ENCODE peak calls at places on chromosome 15, in four cellular contexts. I, G, O and V are unnamed samples.

GRCh38 chr15:89201465-89202005 is 19.8 kb downstream of the RLBP1 start:
- DNase-seq in I (no peak), G (no peak), O (no peak), V (no peak)

GRCh38 chr15:74928771-74929198 is 9.1 kb downstream of the COX5A start:
- DNase-seq in I (no peak), G (no peak), O (no peak), V (no peak)

GRCh38 chr15:38651328-38652038 is 86.9 kb upstream of the RASGRP1 start:
- DNase-seq in I (no peak), G (no peak), O (no peak), V (no peak)

GRCh38 chr15:43251863-43252241 is 14.9 kb downstream of the TGM5 start:
- DNase-seq in I (no peak), G (no peak), O (no peak), V (no peak)

GRCh38 chr15:63640146-63640545 is 43.0 kb downstream of the FBXL22 start:
- DNase-seq in I (no peak), G (no peak), O (no peak), V (no peak)

GRCh38 chr15:88630141-88630721 is 8.6 kb upstream of the ISG20 start:
- DNase-seq in I (no peak), G (no peak), O (no peak), V (no peak)

GRCh38 chr15:65833501-65834220 is 35.6 kb upstream of the RAB11A start:
- DNase-seq in I (no peak), G (no peak), O (no peak), V (no peak)

GRCh38 chr15:43517354-43518072 is at the start of gene MAP1A:
- DNase-seq in I (peak), G (peak), O (no peak), V (no peak)

GRCh38 chr15:77581896-77582569 is 50.7 kb downstream of the LINGO1 start:
- DNase-seq in I (no peak), G (no peak), O (no peak), V (no peak)

GRCh38 chr15:77584691-77585090 is 48.0 kb downstream of the LINGO1 start:
- DNase-seq in I (no peak), G (no peak), O (no peak), V (no peak)

GRCh38 chr15:77580991-77581682 is 51.6 kb downstream of the LINGO1 start:
- DNase-seq in I (no peak), G (no peak), O (no peak), V (no peak)

GRCh38 chr15:77582763-77583162 is 49.9 kb downstream of the LINGO1 start:
- DNase-seq in I (no peak), G (no peak), O (no peak), V (no peak)

DNA sequence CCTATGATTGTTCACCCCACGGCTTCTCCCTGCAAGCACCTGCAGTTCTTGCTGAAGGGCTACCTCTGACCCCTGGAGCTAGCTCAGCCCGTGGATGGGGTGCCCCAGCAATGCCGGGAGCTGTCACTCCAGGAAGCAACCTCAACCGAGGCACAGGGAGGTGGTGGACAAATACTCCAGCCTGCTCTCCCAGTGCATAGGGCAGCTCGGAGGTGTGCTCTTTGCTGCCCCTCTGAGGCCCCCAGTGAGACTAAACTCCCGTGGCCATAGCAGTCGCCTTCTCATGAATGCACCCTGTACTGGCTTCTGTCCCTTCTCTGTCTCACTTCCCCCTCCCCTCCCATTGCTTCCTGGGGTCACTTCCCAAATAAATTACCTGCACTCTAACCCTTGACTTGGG is 48.5 kb downstream of the LINGO1 start:
- DNase-seq in I (no peak), G (no peak), O (no peak), V (no peak)
- TF ChIP-seq CTCF in I (peak), G (no peak), O (no peak), V (peak)

DNA sequence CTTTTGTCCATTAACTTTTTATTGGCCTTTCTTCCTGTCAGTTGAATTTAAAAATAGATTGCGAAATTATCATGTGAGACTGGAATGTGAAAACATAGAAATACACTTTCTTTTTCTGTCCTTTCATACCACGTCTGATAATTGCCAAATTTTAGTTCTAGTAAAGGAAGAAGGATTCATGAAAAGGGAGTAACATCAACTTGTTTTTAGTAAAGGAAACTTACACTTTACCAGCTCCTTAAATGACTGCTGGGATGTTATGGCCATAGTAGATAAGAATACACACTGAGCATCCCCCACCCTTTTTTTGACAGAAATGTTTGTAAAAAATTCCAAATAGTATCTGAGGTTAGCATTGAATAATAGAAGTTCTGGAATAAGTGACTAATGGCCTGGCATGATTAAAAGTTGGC is 137.9 kb downstream of the NEO1 start:
- DNase-seq in I (peak), G (no peak), O (no peak), V (no peak)
- TF ChIP-seq CTCF in I (no peak), G (no peak), O (no peak), V (no peak)

GRCh38 chr15:76065793-76066192 is 6.0 kb downstream of the TMEM266 start:
- DNase-seq in I (no peak), G (no peak), O (no peak), V (no peak)

GRCh38 chr15:76061700-76062099 is 1.9 kb downstream of the TMEM266 start:
- DNase-seq in I (no peak), G (no peak), O (no peak), V (no peak)

GRCh38 chr15:76062282-76062681 is 2.5 kb downstream of the TMEM266 start:
- DNase-seq in I (no peak), G (no peak), O (no peak), V (no peak)

GRCh38 chr15:76064375-76064774 is 4.6 kb downstream of the TMEM266 start:
- DNase-seq in I (no peak), G (no peak), O (no peak), V (no peak)

DNA sequence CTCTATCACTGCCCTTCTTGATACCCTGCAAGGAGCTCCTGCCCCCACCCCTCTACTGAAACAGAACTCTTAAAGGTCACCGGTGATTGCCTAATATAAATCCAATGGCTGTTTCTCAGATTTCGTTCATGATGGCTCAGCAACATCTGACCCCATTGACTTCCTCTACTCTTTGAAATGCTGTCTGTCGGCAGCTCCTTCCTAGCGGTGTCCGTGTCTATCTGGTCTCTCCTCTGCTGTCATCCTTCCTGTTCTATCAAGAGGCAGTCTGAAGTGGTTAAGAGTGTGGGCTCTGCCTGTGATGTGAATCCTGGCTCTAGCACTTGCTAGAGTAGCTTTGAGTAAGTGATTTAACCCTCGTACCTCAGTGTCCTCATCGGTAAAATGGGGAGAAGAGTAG is 5.5 kb downstream of the TMEM266 start:
- DNase-seq in I (no peak), G (no peak), O (no peak), V (no peak)
- TF ChIP-seq CTCF in I (no peak), G (no peak), O (no peak), V (no peak)

GRCh38 chr15:42038401-42038800 is 17.6 kb upstream of the PLA2G4E start:
- DNase-seq in I (no peak), G (no peak), O (no peak), V (no peak)
- TF ChIP-seq CTCF in I (no peak), G (no peak), O (no peak), V (no peak)

GRCh38 chr15:40254452-40254851 is 15.6 kb downstream of the PAK6 start:
- DNase-seq in I (no peak), G (no peak), O (no peak), V (no peak)
- TF ChIP-seq CTCF in I (no peak), G (no peak), O (no peak), V (no peak)

GRCh38 chr15:92079047-92079446 is 225.5 kb downstream of the SLCO3A1 start:
- DNase-seq in I (no peak), G (no peak), O (no peak), V (no peak)

GRCh38 chr15:92075764-92076163 is 222.3 kb downstream of the SLCO3A1 start:
- DNase-seq in I (no peak), G (no peak), O (no peak), V (no peak)

GRCh38 chr15:92078270-92078669 is 224.8 kb downstream of the SLCO3A1 start:
- DNase-seq in I (no peak), G (no peak), O (no peak), V (no peak)

GRCh38 chr15:92076536-92076935 is 223.0 kb downstream of the SLCO3A1 start:
- DNase-seq in I (no peak), G (no peak), O (no peak), V (no peak)

GRCh38 chr15:92077353-92078080 is 224.0 kb downstream of the SLCO3A1 start:
- DNase-seq in I (peak), G (peak), O (peak), V (peak)
- TF ChIP-seq CTCF in I (peak), G (peak), O (peak), V (peak)

GRCh38 chr15:57640935-57641682 is 49.4 kb downstream of the MYZAP start:
- DNase-seq in I (peak), G (no peak), O (peak), V (no peak)
- TF ChIP-seq CTCF in I (peak), G (no peak), O (peak), V (peak)